ENCODE peak calls at places on chromosomes 4 and X, in six cellular contexts. D is suprapubic skin, R is stomach, F is transverse colon, Y is tibial nerve, S is ovary. H is an unnamed sample.
A peak's percentile ranks its signal among the peaks of the same experiment; 100 is the strongest.

GRCh38 chr4:175087156-175087555 is 169.0 kb downstream of the ADAM29 start:
- DNase-seq in D (no peak), R (no peak), F (no peak), Y (no peak), S (no peak), H (no peak)

GRCh38 chrX:104376937-104377336 is 122.2 kb upstream of the ESX1 start:
- DNase-seq in D (no peak), R (no peak), F (no peak), Y (no peak), S (no peak), H (no peak)

GRCh38 chr4:96729641-96730040 is 889.7 kb downstream of the PDHA2 start:
- DNase-seq in D (no peak), R (no peak), F (no peak), Y (no peak), S (no peak), H (no peak)

GRCh38 chr4:2354127-2354526 is 64.3 kb downstream of the ZFYVE28 start:
- DNase-seq in D (peak; percentile 19), R (no peak), F (peak; percentile 7), Y (no peak), S (no peak), H (peak; percentile 77)

GRCh38 chr4:174929346-174929745 is 11.2 kb downstream of the ADAM29 start:
- DNase-seq in D (no peak), R (no peak), F (no peak), Y (no peak), S (no peak), H (no peak)

GRCh38 chrX:106791495-106791894 is 11.0 kb upstream of the TBC1D8B start:
- DNase-seq in D (no peak), R (no peak), F (no peak), Y (no peak), S (no peak), H (no peak)

GRCh38 chrX:106415276-106415895 is 196.4 kb upstream of the RADX start:
- DNase-seq in D (no peak), R (no peak), F (no peak), Y (no peak), S (no peak), H (peak; percentile 26)

GRCh38 chr4:56127698-56128097 is 179.0 kb downstream of the CEP135 start:
- DNase-seq in D (no peak), R (no peak), F (no peak), Y (no peak), S (no peak), H (no peak)

GRCh38 chr4:14783011-14783877 is 219.0 kb upstream of the CPEB2 start:
- DNase-seq in D (no peak), R (no peak), F (no peak), Y (no peak), S (no peak), H (no peak)

GRCh38 chrX:110692876-110693275 is 102.7 kb downstream of the CHRDL1 start:
- DNase-seq in D (no peak), R (no peak), F (no peak), Y (no peak), S (no peak), H (no peak)

GRCh38 chrX:110699109-110699508 is 96.5 kb downstream of the CHRDL1 start:
- DNase-seq in D (no peak), R (no peak), F (no peak), Y (no peak), S (no peak), H (no peak)

GRCh38 chrX:110703641-110704040 is 92.0 kb downstream of the CHRDL1 start:
- DNase-seq in D (no peak), R (no peak), F (no peak), Y (no peak), S (no peak), H (no peak)

GRCh38 chrX:110698696-110699095 is 96.9 kb downstream of the CHRDL1 start:
- DNase-seq in D (no peak), R (no peak), F (no peak), Y (no peak), S (no peak), H (no peak)
- TF ChIP-seq EP300 in D (no peak), R (no peak), F (no peak), Y (no peak), S (no peak), H (no peak)

DNA sequence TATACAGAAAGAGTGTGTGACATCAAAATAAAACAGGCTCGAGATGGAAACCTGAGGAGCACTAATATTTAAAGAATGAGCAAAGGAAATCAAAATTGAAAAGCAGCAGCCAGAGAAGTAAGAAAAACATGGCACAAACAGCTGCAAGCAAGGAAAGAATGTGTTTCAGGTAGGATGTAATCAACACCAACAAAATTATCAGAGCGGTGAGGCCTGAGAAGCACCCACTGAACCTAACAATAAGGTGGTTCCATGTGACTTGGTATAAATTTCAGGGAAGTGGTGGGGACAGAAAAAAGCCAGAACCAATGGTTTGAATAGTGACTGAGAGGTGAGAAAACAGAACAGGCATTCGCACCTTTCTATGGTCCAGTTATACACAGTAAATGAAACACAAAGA is 11.5 kb downstream of the SLC39A8 start:
- DNase-seq in D (no peak), R (no peak), F (no peak), Y (no peak), S (no peak), H (no peak)
- TF ChIP-seq EP300 in D (no peak), R (no peak), F (no peak), Y (no peak), S (no peak), H (no peak)

GRCh38 chr4:151760713-151761661 is at the start of gene GATB:
- DNase-seq in D (peak; percentile 96), R (peak; percentile 93), F (peak; percentile 93), Y (peak; percentile 91), S (peak; percentile 91), H (peak; percentile 87)
- TF ChIP-seq EP300 in D (no peak), R (no peak), F (no peak), Y (peak; percentile 59), S (no peak), H (no peak)

GRCh38 chrX:2679534-2680485 is 11.3 kb upstream of the CD99 start:
- DNase-seq in D (no peak), R (no peak), F (no peak), Y (no peak), S (no peak), H (no peak)

GRCh38 chrX:2676794-2677675 is 14.1 kb upstream of the CD99 start:
- DNase-seq in D (no peak), R (no peak), F (no peak), Y (no peak), S (no peak), H (no peak)

GRCh38 chrX:2678583-2678982 is 12.5 kb upstream of the CD99 start:
- DNase-seq in D (no peak), R (no peak), F (no peak), Y (no peak), S (no peak), H (no peak)

GRCh38 chrX:2680486-2681348 is 10.4 kb upstream of the CD99 start:
- DNase-seq in D (no peak), R (no peak), F (no peak), Y (no peak), S (no peak), H (no peak)

DNA sequence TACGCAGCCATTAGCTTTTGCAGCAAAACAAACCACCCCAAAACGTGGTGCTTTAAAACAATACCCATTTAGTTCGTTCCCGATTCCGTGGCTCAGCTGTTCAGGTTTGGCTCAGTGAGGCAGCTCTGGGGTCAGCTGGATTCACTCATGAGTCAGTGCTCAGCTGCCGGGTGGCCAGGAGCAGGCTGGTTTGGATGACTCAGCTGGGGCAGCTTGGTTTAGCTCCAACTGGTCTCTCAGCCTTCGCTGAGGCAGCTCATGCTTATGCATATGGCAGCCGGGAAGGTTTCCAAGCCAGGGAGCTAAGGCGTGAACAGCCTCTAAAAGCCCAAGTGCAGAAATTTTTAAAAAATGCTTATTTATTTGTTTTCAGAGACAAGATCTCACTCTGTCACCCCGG is 13.3 kb upstream of the CD99 start:
- DNase-seq in D (peak; percentile 89), R (peak; percentile 33), F (peak; percentile 53), Y (peak; percentile 45), S (peak; percentile 85), H (no peak)
- TF ChIP-seq EP300 in D (no peak), R (no peak), F (no peak), Y (no peak), S (no peak), H (peak; percentile 85)

DNA sequence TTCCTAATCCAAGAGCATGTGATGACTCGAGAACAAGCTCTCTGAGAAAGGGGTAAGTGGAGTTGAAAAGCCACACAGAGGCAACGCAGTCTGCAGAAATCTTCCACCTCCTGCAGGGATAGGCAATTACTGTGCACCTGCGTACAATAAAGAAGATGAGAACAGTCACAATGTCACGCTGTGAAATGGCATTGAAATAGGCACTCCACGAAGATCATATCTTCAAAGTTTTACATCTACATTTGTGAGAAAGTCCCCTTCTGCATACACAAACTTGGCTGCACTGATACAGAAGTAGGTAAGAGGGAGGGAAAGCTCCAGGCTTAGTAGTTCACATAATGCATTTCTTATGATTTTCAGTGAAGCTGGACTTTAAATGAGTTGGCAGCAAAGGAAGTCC is 27.1 kb downstream of the DDX60L start:
- DNase-seq in D (no peak), R (no peak), F (no peak), Y (no peak), S (no peak), H (no peak)
- TF ChIP-seq EP300 in D (no peak), R (no peak), F (no peak), Y (no peak), S (no peak), H (no peak)

GRCh38 chr4:133823177-133823576 is 378.4 kb downstream of the PABPC4L start:
- DNase-seq in D (no peak), R (no peak), F (no peak), Y (no peak), S (no peak), H (no peak)
- TF ChIP-seq EP300 in D (no peak), R (no peak), F (no peak), Y (no peak), S (no peak), H (no peak)

DNA sequence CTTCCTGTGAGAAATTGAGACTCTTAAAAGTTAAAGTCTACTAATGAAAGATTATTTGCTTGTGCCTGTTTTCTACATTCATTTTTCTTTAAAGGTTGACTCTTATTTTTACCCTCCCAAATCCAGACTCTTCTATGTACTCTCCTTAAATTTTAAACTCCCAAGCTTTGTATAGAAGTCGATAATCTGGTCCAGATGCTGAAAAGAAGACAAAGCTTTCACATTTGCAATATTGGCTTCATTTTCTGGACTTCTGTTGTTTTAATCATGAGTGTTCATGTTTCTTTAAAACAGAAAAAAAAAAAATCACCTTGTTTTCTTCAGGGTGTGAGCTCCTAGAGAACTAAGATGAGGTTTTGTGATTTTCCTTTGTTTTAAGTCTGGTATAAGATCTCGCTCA is 53.2 kb upstream of the TBC1D14 start:
- DNase-seq in D (no peak), R (no peak), F (no peak), Y (no peak), S (no peak), H (no peak)
- TF ChIP-seq EP300 in D (no peak), R (no peak), F (no peak), Y (no peak), S (no peak), H (no peak)